ENCODE peak calls at places on chromosomes 4 and X, in eight cellular contexts. One of them, this sample, is unnamed.

GRCh38 chrX:9456250-9457074 is 8.4 kb upstream of the TBL1X start:
- DNase-seq in NCI-H526: no peak
- DNase-seq in sciatic nerve: no peak
- DNase-seq in germinal center: no peak
- DNase-seq in T-cell: peak; percentile 18
- DNase-seq in K562: no peak
- DNase-seq in GM20000: no peak
- DNase-seq in stimulated activated CD4-positive, alpha-beta T cell treated with anti-CD3 and anti-CD28 coated beads, Interleukin-15, amount 100 ng/mL, for 1 hour: no peak
- DNase-seq in this sample: no peak

GRCh38 chr4:10582059-10582686 is 102.4 kb downstream of the CLNK start:
- DNase-seq in NCI-H526: peak; percentile 14
- DNase-seq in sciatic nerve: peak; percentile 62
- DNase-seq in germinal center: peak; percentile 9
- DNase-seq in T-cell: peak; percentile 1
- DNase-seq in K562: peak; percentile 57
- DNase-seq in GM20000: no peak
- DNase-seq in stimulated activated CD4-positive, alpha-beta T cell treated with anti-CD3 and anti-CD28 coated beads, Interleukin-15, amount 100 ng/mL, for 1 hour: no peak
- DNase-seq in this sample: peak; percentile 76

GRCh38 chrX:14073561-14073960 is 43.9 kb upstream of the GEMIN8 start:
- DNase-seq in NCI-H526: no peak
- DNase-seq in sciatic nerve: no peak
- DNase-seq in germinal center: no peak
- DNase-seq in T-cell: no peak
- DNase-seq in K562: no peak
- DNase-seq in GM20000: no peak
- DNase-seq in stimulated activated CD4-positive, alpha-beta T cell treated with anti-CD3 and anti-CD28 coated beads, Interleukin-15, amount 100 ng/mL, for 1 hour: no peak
- DNase-seq in this sample: no peak

GRCh38 chrX:150063673-150064072 is 125.4 kb upstream of the EOLA2 start:
- DNase-seq in NCI-H526: no peak
- DNase-seq in sciatic nerve: no peak
- DNase-seq in germinal center: no peak
- DNase-seq in T-cell: no peak
- DNase-seq in K562: no peak
- DNase-seq in GM20000: no peak
- DNase-seq in stimulated activated CD4-positive, alpha-beta T cell treated with anti-CD3 and anti-CD28 coated beads, Interleukin-15, amount 100 ng/mL, for 1 hour: no peak
- DNase-seq in this sample: no peak

GRCh38 chrX:134695999-134696398 is 37.7 kb upstream of the PLAC1 start:
- DNase-seq in NCI-H526: no peak
- DNase-seq in sciatic nerve: no peak
- DNase-seq in germinal center: no peak
- DNase-seq in T-cell: no peak
- DNase-seq in K562: no peak
- DNase-seq in GM20000: no peak
- DNase-seq in stimulated activated CD4-positive, alpha-beta T cell treated with anti-CD3 and anti-CD28 coated beads, Interleukin-15, amount 100 ng/mL, for 1 hour: no peak
- DNase-seq in this sample: no peak

GRCh38 chr4:26753642-26754041 is 107.0 kb upstream of the STIM2 start:
- DNase-seq in NCI-H526: no peak
- DNase-seq in sciatic nerve: no peak
- DNase-seq in germinal center: no peak
- DNase-seq in T-cell: no peak
- DNase-seq in K562: no peak
- DNase-seq in GM20000: no peak
- DNase-seq in stimulated activated CD4-positive, alpha-beta T cell treated with anti-CD3 and anti-CD28 coated beads, Interleukin-15, amount 100 ng/mL, for 1 hour: no peak
- DNase-seq in this sample: no peak

GRCh38 chrX:154506483-154507332 is 9.3 kb downstream of the FAM3A start:
- DNase-seq in NCI-H526: no peak
- DNase-seq in sciatic nerve: no peak
- DNase-seq in germinal center: no peak
- DNase-seq in T-cell: no peak
- DNase-seq in K562: no peak
- DNase-seq in GM20000: no peak
- DNase-seq in stimulated activated CD4-positive, alpha-beta T cell treated with anti-CD3 and anti-CD28 coated beads, Interleukin-15, amount 100 ng/mL, for 1 hour: no peak
- DNase-seq in this sample: no peak

GRCh38 chr4:69781458-69782418 is 21.3 kb upstream of the SULT1B1 start:
- DNase-seq in NCI-H526: no peak
- DNase-seq in sciatic nerve: no peak
- DNase-seq in germinal center: no peak
- DNase-seq in T-cell: no peak
- DNase-seq in K562: no peak
- DNase-seq in GM20000: no peak
- DNase-seq in stimulated activated CD4-positive, alpha-beta T cell treated with anti-CD3 and anti-CD28 coated beads, Interleukin-15, amount 100 ng/mL, for 1 hour: no peak
- DNase-seq in this sample: no peak

GRCh38 chrX:41009816-41010187 is 75.4 kb upstream of the USP9X start:
- DNase-seq in NCI-H526: no peak
- DNase-seq in sciatic nerve: no peak
- DNase-seq in germinal center: peak; percentile 21
- DNase-seq in T-cell: no peak
- DNase-seq in K562: no peak
- DNase-seq in GM20000: peak; percentile 3
- DNase-seq in stimulated activated CD4-positive, alpha-beta T cell treated with anti-CD3 and anti-CD28 coated beads, Interleukin-15, amount 100 ng/mL, for 1 hour: no peak
- DNase-seq in this sample: no peak

GRCh38 chrX:8103655-8104054 is 67.4 kb downstream of the VCX2 start:
- DNase-seq in NCI-H526: no peak
- DNase-seq in sciatic nerve: no peak
- DNase-seq in germinal center: no peak
- DNase-seq in T-cell: no peak
- DNase-seq in K562: no peak
- DNase-seq in GM20000: no peak
- DNase-seq in stimulated activated CD4-positive, alpha-beta T cell treated with anti-CD3 and anti-CD28 coated beads, Interleukin-15, amount 100 ng/mL, for 1 hour: no peak
- DNase-seq in this sample: no peak

GRCh38 chrX:109732319-109732779 is 708 bp downstream of the ACSL4 start:
- DNase-seq in NCI-H526: no peak
- DNase-seq in sciatic nerve: no peak
- DNase-seq in germinal center: peak; percentile 23
- DNase-seq in T-cell: peak; percentile 15
- DNase-seq in K562: peak; percentile 18
- DNase-seq in GM20000: no peak
- DNase-seq in stimulated activated CD4-positive, alpha-beta T cell treated with anti-CD3 and anti-CD28 coated beads, Interleukin-15, amount 100 ng/mL, for 1 hour: peak; percentile 0
- DNase-seq in this sample: peak; percentile 24

GRCh38 chrX:47321386-47321785 is 49.0 kb upstream of the ZNF157 start:
- DNase-seq in NCI-H526: no peak
- DNase-seq in sciatic nerve: peak; percentile 80
- DNase-seq in germinal center: no peak
- DNase-seq in T-cell: no peak
- DNase-seq in K562: peak; percentile 30
- DNase-seq in GM20000: no peak
- DNase-seq in stimulated activated CD4-positive, alpha-beta T cell treated with anti-CD3 and anti-CD28 coated beads, Interleukin-15, amount 100 ng/mL, for 1 hour: no peak
- DNase-seq in this sample: peak; percentile 85

GRCh38 chr4:110515676-110516075 is 39.7 kb downstream of the ENPEP start:
- DNase-seq in NCI-H526: no peak
- DNase-seq in sciatic nerve: no peak
- DNase-seq in germinal center: no peak
- DNase-seq in T-cell: no peak
- DNase-seq in K562: no peak
- DNase-seq in GM20000: no peak
- DNase-seq in stimulated activated CD4-positive, alpha-beta T cell treated with anti-CD3 and anti-CD28 coated beads, Interleukin-15, amount 100 ng/mL, for 1 hour: no peak
- DNase-seq in this sample: no peak

GRCh38 chrX:24990585-24990984 is 25.2 kb downstream of the ARX start:
- DNase-seq in NCI-H526: no peak
- DNase-seq in sciatic nerve: no peak
- DNase-seq in germinal center: no peak
- DNase-seq in T-cell: no peak
- DNase-seq in K562: no peak
- DNase-seq in GM20000: no peak
- DNase-seq in stimulated activated CD4-positive, alpha-beta T cell treated with anti-CD3 and anti-CD28 coated beads, Interleukin-15, amount 100 ng/mL, for 1 hour: no peak
- DNase-seq in this sample: no peak

GRCh38 chr4:114378306-114378903 is 220.2 kb upstream of the UGT8 start:
- DNase-seq in NCI-H526: no peak
- DNase-seq in sciatic nerve: no peak
- DNase-seq in germinal center: no peak
- DNase-seq in T-cell: no peak
- DNase-seq in K562: no peak
- DNase-seq in GM20000: no peak
- DNase-seq in stimulated activated CD4-positive, alpha-beta T cell treated with anti-CD3 and anti-CD28 coated beads, Interleukin-15, amount 100 ng/mL, for 1 hour: no peak
- DNase-seq in this sample: peak; percentile 75

GRCh38 chr4:159267940-159268327 is 165.1 kb downstream of the RAPGEF2 start:
- DNase-seq in NCI-H526: no peak
- DNase-seq in sciatic nerve: no peak
- DNase-seq in germinal center: no peak
- DNase-seq in T-cell: no peak
- DNase-seq in K562: no peak
- DNase-seq in GM20000: no peak
- DNase-seq in stimulated activated CD4-positive, alpha-beta T cell treated with anti-CD3 and anti-CD28 coated beads, Interleukin-15, amount 100 ng/mL, for 1 hour: no peak
- DNase-seq in this sample: peak; percentile 78

GRCh38 chr4:56637791-56638190 is 43.3 kb downstream of the HOPX start:
- DNase-seq in NCI-H526: no peak
- DNase-seq in sciatic nerve: no peak
- DNase-seq in germinal center: no peak
- DNase-seq in T-cell: no peak
- DNase-seq in K562: no peak
- DNase-seq in GM20000: no peak
- DNase-seq in stimulated activated CD4-positive, alpha-beta T cell treated with anti-CD3 and anti-CD28 coated beads, Interleukin-15, amount 100 ng/mL, for 1 hour: no peak
- DNase-seq in this sample: no peak

GRCh38 chrX:112081781-112082482 is 644 bp downstream of the TRPC5 start:
- DNase-seq in NCI-H526: no peak
- DNase-seq in sciatic nerve: no peak
- DNase-seq in germinal center: no peak
- DNase-seq in T-cell: no peak
- DNase-seq in K562: no peak
- DNase-seq in GM20000: no peak
- DNase-seq in stimulated activated CD4-positive, alpha-beta T cell treated with anti-CD3 and anti-CD28 coated beads, Interleukin-15, amount 100 ng/mL, for 1 hour: no peak
- DNase-seq in this sample: no peak

GRCh38 chrX:104469771-104470170 is 96.2 kb upstream of the IL1RAPL2 start:
- DNase-seq in NCI-H526: no peak
- DNase-seq in sciatic nerve: no peak
- DNase-seq in germinal center: no peak
- DNase-seq in T-cell: no peak
- DNase-seq in K562: no peak
- DNase-seq in GM20000: no peak
- DNase-seq in stimulated activated CD4-positive, alpha-beta T cell treated with anti-CD3 and anti-CD28 coated beads, Interleukin-15, amount 100 ng/mL, for 1 hour: no peak
- DNase-seq in this sample: no peak

GRCh38 chrX:12974797-12975669 is at the start of gene TMSB4X:
- DNase-seq in NCI-H526: peak; percentile 70
- DNase-seq in sciatic nerve: peak; percentile 93
- DNase-seq in germinal center: peak; percentile 74
- DNase-seq in T-cell: peak; percentile 75
- DNase-seq in K562: peak; percentile 73
- DNase-seq in GM20000: peak; percentile 65
- DNase-seq in stimulated activated CD4-positive, alpha-beta T cell treated with anti-CD3 and anti-CD28 coated beads, Interleukin-15, amount 100 ng/mL, for 1 hour: peak; percentile 72
- DNase-seq in this sample: peak; percentile 85

GRCh38 chrX:44422631-44423030 is 79.2 kb upstream of the EFHC2 start:
- DNase-seq in NCI-H526: no peak
- DNase-seq in sciatic nerve: no peak
- DNase-seq in germinal center: no peak
- DNase-seq in T-cell: no peak
- DNase-seq in K562: no peak
- DNase-seq in GM20000: no peak
- DNase-seq in stimulated activated CD4-positive, alpha-beta T cell treated with anti-CD3 and anti-CD28 coated beads, Interleukin-15, amount 100 ng/mL, for 1 hour: no peak
- DNase-seq in this sample: no peak

GRCh38 chr4:102761478-102761790 is 666 bp upstream of the MANBA start:
- DNase-seq in NCI-H526: no peak
- DNase-seq in sciatic nerve: no peak
- DNase-seq in germinal center: no peak
- DNase-seq in T-cell: no peak
- DNase-seq in K562: no peak
- DNase-seq in GM20000: no peak
- DNase-seq in stimulated activated CD4-positive, alpha-beta T cell treated with anti-CD3 and anti-CD28 coated beads, Interleukin-15, amount 100 ng/mL, for 1 hour: no peak
- DNase-seq in this sample: peak; percentile 69

GRCh38 chr4:105994061-105994460 is 98.8 kb downstream of the NPNT start:
- DNase-seq in NCI-H526: no peak
- DNase-seq in sciatic nerve: no peak
- DNase-seq in germinal center: no peak
- DNase-seq in T-cell: no peak
- DNase-seq in K562: no peak
- DNase-seq in GM20000: no peak
- DNase-seq in stimulated activated CD4-positive, alpha-beta T cell treated with anti-CD3 and anti-CD28 coated beads, Interleukin-15, amount 100 ng/mL, for 1 hour: no peak
- DNase-seq in this sample: no peak

GRCh38 chrX:34521563-34521962 is 135.5 kb downstream of the TMEM47 start:
- DNase-seq in NCI-H526: no peak
- DNase-seq in sciatic nerve: no peak
- DNase-seq in germinal center: no peak
- DNase-seq in T-cell: no peak
- DNase-seq in K562: no peak
- DNase-seq in GM20000: no peak
- DNase-seq in stimulated activated CD4-positive, alpha-beta T cell treated with anti-CD3 and anti-CD28 coated beads, Interleukin-15, amount 100 ng/mL, for 1 hour: no peak
- DNase-seq in this sample: no peak

GRCh38 chr4:24382381-24382780 is 202.0 kb downstream of the DHX15 start:
- DNase-seq in NCI-H526: no peak
- DNase-seq in sciatic nerve: no peak
- DNase-seq in germinal center: no peak
- DNase-seq in T-cell: no peak
- DNase-seq in K562: no peak
- DNase-seq in GM20000: peak; percentile 4
- DNase-seq in stimulated activated CD4-positive, alpha-beta T cell treated with anti-CD3 and anti-CD28 coated beads, Interleukin-15, amount 100 ng/mL, for 1 hour: no peak
- DNase-seq in this sample: no peak

GRCh38 chr4:75555294-75556164 is at the start of gene ODAPH:
- DNase-seq in NCI-H526: peak; percentile 8
- DNase-seq in sciatic nerve: no peak
- DNase-seq in germinal center: peak; percentile 41
- DNase-seq in T-cell: no peak
- DNase-seq in K562: no peak
- DNase-seq in GM20000: peak; percentile 53
- DNase-seq in stimulated activated CD4-positive, alpha-beta T cell treated with anti-CD3 and anti-CD28 coated beads, Interleukin-15, amount 100 ng/mL, for 1 hour: no peak
- DNase-seq in this sample: no peak

GRCh38 chrX:70422886-70423336 is at the start of gene GDPD2:
- DNase-seq in NCI-H526: peak; percentile 45
- DNase-seq in sciatic nerve: no peak
- DNase-seq in germinal center: no peak
- DNase-seq in T-cell: no peak
- DNase-seq in K562: no peak
- DNase-seq in GM20000: no peak
- DNase-seq in stimulated activated CD4-positive, alpha-beta T cell treated with anti-CD3 and anti-CD28 coated beads, Interleukin-15, amount 100 ng/mL, for 1 hour: no peak
- DNase-seq in this sample: peak; percentile 44

GRCh38 chr4:137967480-137968190 is 274.5 kb downstream of the SLC7A11 start:
- DNase-seq in NCI-H526: no peak
- DNase-seq in sciatic nerve: no peak
- DNase-seq in germinal center: no peak
- DNase-seq in T-cell: no peak
- DNase-seq in K562: peak; percentile 5
- DNase-seq in GM20000: no peak
- DNase-seq in stimulated activated CD4-positive, alpha-beta T cell treated with anti-CD3 and anti-CD28 coated beads, Interleukin-15, amount 100 ng/mL, for 1 hour: no peak
- DNase-seq in this sample: no peak

GRCh38 chr4:20318899-20319291 is 67.2 kb downstream of the SLIT2 start:
- DNase-seq in NCI-H526: no peak
- DNase-seq in sciatic nerve: no peak
- DNase-seq in germinal center: no peak
- DNase-seq in T-cell: no peak
- DNase-seq in K562: no peak
- DNase-seq in GM20000: no peak
- DNase-seq in stimulated activated CD4-positive, alpha-beta T cell treated with anti-CD3 and anti-CD28 coated beads, Interleukin-15, amount 100 ng/mL, for 1 hour: no peak
- DNase-seq in this sample: no peak

GRCh38 chr4:95445251-95445650 is 103.5 kb downstream of the UNC5C start:
- DNase-seq in NCI-H526: no peak
- DNase-seq in sciatic nerve: no peak
- DNase-seq in germinal center: no peak
- DNase-seq in T-cell: no peak
- DNase-seq in K562: no peak
- DNase-seq in GM20000: no peak
- DNase-seq in stimulated activated CD4-positive, alpha-beta T cell treated with anti-CD3 and anti-CD28 coated beads, Interleukin-15, amount 100 ng/mL, for 1 hour: no peak
- DNase-seq in this sample: no peak

GRCh38 chr4:120864969-120865368 is 57.6 kb downstream of the PRDM5 start:
- DNase-seq in NCI-H526: no peak
- DNase-seq in sciatic nerve: no peak
- DNase-seq in germinal center: no peak
- DNase-seq in T-cell: no peak
- DNase-seq in K562: no peak
- DNase-seq in GM20000: no peak
- DNase-seq in stimulated activated CD4-positive, alpha-beta T cell treated with anti-CD3 and anti-CD28 coated beads, Interleukin-15, amount 100 ng/mL, for 1 hour: no peak
- DNase-seq in this sample: no peak

GRCh38 chr4:111641813-111642579 is 503.3 kb upstream of the FAM241A start:
- DNase-seq in NCI-H526: peak; percentile 78
- DNase-seq in sciatic nerve: peak; percentile 59
- DNase-seq in germinal center: peak; percentile 54
- DNase-seq in T-cell: no peak
- DNase-seq in K562: peak; percentile 41
- DNase-seq in GM20000: peak; percentile 64
- DNase-seq in stimulated activated CD4-positive, alpha-beta T cell treated with anti-CD3 and anti-CD28 coated beads, Interleukin-15, amount 100 ng/mL, for 1 hour: no peak
- DNase-seq in this sample: peak; percentile 54

GRCh38 chrX:93874554-93874953 is 200.5 kb downstream of the FAM133A start:
- DNase-seq in NCI-H526: no peak
- DNase-seq in sciatic nerve: no peak
- DNase-seq in germinal center: no peak
- DNase-seq in T-cell: no peak
- DNase-seq in K562: peak; percentile 5
- DNase-seq in GM20000: no peak
- DNase-seq in stimulated activated CD4-positive, alpha-beta T cell treated with anti-CD3 and anti-CD28 coated beads, Interleukin-15, amount 100 ng/mL, for 1 hour: no peak
- DNase-seq in this sample: no peak

GRCh38 chr4:10105421-10105820 is 11.2 kb downstream of the WDR1 start:
- DNase-seq in NCI-H526: no peak
- DNase-seq in sciatic nerve: no peak
- DNase-seq in germinal center: no peak
- DNase-seq in T-cell: no peak
- DNase-seq in K562: no peak
- DNase-seq in GM20000: no peak
- DNase-seq in stimulated activated CD4-positive, alpha-beta T cell treated with anti-CD3 and anti-CD28 coated beads, Interleukin-15, amount 100 ng/mL, for 1 hour: no peak
- DNase-seq in this sample: no peak